ENCODE peak calls at places on chromosomes 5 and 9, in four cellular contexts. F is neuronal stem cell, B is mucosa of descending colon, W is tibial nerve. Y is an unnamed sample. For H3K4me1 and H3K36me3, the result is how much of the 10 kb centered on the place peaks cover.

GRCh38 chr5:89444073-89444472 is 561.1 kb upstream of the MEF2C start:
- DNase-seq in B (no peak), W (no peak), F (no peak), Y (no peak)

GRCh38 chr9:21777701-21778100 is 24.7 kb upstream of the MTAP start:
- DNase-seq in F (no peak), B (peak), W (no peak), Y (no peak)

GRCh38 chr9:18743976-18744375 is 270.0 kb downstream of the ADAMTSL1 start:
- DNase-seq in W (no peak), F (no peak), B (no peak), Y (no peak)

GRCh38 chr9:70485273-70485858 is 70.9 kb upstream of the KLF9 start:
- DNase-seq in W (no peak), F (no peak), B (no peak), Y (peak)

GRCh38 chr5:157516626-157517325 is 56.8 kb downstream of the NIPAL4 start:
- DNase-seq in F (no peak), B (no peak), W (no peak), Y (peak)

GRCh38 chr5:130222638-130223037 is 318.4 kb downstream of the CHSY3 start:
- DNase-seq in F (no peak), W (no peak), B (no peak), Y (no peak)

GRCh38 chr5:10702911-10703491 is 58.0 kb downstream of the DAP start:
- DNase-seq in F (no peak), B (no peak), W (no peak), Y (no peak)

GRCh38 chr9:126860757-126861466 is 473 bp downstream of the ZBTB34 start:
- DNase-seq in W (no peak), B (peak), F (no peak), Y (peak)

GRCh38 chr5:112353678-112354077 is 65.4 kb downstream of the EPB41L4A start:
- DNase-seq in W (no peak), F (no peak), B (no peak), Y (no peak)

GRCh38 chr5:181217805-181218065 is 5.3 kb upstream of the TRIM41 start:
- DNase-seq in B (peak), F (no peak), W (no peak), Y (no peak)

GRCh38 chr5:120806132-120806531 is 342.0 kb downstream of the PRR16 start:
- DNase-seq in B (no peak), F (no peak), W (no peak), Y (no peak)

GRCh38 chr9:130368631-130369103 is 76.1 kb upstream of the ASS1 start:
- DNase-seq in B (no peak), W (no peak), F (no peak), Y (no peak)

DNA sequence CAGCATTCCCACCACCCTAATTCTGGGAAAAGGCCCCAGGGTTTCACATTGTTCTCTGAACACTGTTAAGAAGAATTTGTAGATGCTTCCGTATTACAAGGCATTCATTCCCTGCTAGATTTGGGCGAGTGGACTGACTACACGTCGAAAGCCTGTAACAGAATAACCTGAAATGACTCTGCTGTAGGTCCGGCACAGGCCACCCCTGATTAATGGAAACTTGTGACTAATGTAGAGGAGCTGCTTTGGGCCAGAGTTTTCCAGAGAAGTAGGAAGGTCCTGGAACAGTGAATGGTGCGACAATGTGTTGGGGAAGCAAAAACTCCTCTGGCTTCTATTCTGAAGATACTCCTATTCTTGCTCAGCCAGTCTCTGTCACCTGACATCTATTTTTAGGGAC is 87.6 kb downstream of the NR3C1 start:
- DNase-seq in F (no peak), B (no peak), W (no peak), Y (no peak)
- H3K4me1 ChIP-seq in F (under half), B (under half), W (half or more), Y (half or more)

DNA sequence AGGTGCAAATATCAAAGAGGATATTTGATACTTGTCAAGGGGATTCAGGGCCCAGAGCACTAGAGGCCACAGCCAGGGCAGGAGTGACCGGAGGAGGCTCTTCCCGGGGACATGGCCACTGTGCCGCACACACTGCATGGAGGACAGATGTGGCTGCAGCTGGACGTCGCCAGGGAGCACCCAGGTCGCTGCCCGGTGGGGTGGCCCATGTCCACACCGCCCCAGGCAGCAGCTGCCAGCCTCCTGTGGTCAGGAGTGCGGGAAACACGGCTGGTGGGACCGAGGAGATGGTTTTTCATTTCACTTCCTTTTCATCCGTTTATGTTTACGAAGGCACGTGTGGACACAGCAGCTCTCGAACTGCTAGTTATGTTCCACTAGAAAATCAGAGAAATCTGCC is 15.1 kb downstream of the SEC16A start:
- DNase-seq in F (no peak), W (no peak), B (no peak), Y (no peak)
- H3K36me3 ChIP-seq in F (half or more), W (under half), B (under half), Y (under half)

DNA sequence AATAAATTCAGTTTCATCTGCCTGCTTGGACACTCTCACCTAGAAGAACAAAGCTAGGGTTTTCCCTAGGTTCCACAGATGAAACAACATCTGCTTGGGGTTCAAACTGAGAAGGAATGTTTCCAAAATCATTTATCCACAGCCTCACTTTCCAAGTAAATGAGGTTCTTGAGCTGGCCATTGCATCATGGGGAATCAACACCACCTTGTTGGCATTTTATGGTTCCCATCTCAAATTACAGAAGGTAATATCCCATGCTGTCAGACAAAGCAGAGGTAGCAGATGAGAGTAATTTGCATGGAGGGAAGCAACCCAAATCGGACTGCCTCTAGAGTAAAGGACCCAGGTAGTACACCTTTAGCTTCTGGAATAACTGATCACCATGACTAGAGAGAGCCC is 10.5 kb upstream of the NR4A3 start:
- DNase-seq in W (no peak), F (no peak), B (no peak), Y (no peak)
- H3K4me1 ChIP-seq in W (under half), F (under half), B (under half), Y (under half)

DNA sequence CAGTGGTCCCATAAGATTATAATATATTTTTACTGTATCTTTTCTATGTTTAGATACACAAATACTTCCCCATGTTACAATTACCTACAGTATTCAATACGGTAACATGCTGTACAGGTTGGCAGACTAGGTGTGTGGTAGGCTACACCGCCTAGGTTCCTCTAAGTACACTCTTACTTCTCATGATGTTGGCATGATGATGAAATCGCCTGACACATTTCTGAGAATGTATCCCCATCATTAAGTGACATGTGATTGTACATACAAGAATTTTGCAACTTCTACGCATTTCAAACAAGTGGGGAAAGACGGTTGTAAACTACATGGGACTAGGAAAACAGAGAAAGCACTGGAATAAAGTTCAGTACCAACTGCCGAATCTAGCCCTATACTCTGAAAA is 53.3 kb downstream of the SETX start:
- DNase-seq in W (no peak), B (no peak), F (no peak), Y (no peak)
- H3K36me3 ChIP-seq in W (under half), B (under half), F (under half), Y (under half)

GRCh38 chr5:114377946-114378345 is 16.1 kb downstream of the KCNN2 start:
- DNase-seq in W (no peak), B (peak), F (no peak), Y (no peak)

GRCh38 chr5:114377050-114377844 is 15.4 kb downstream of the KCNN2 start:
- DNase-seq in W (no peak), B (no peak), F (no peak), Y (no peak)

GRCh38 chr5:114380721-114381120 is 18.9 kb downstream of the KCNN2 start:
- DNase-seq in F (no peak), B (no peak), W (no peak), Y (no peak)
- H3K4me1 ChIP-seq in F (under half), B (under half), W (under half), Y (under half)

GRCh38 chr5:127529904-127530682 is 12.7 kb downstream of the PRRC1 start:
- DNase-seq in F (no peak), B (no peak), W (no peak), Y (no peak)

GRCh38 chr5:127521138-127521770 is 3.8 kb downstream of the PRRC1 start:
- DNase-seq in F (no peak), W (no peak), B (no peak), Y (no peak)

GRCh38 chr5:127519527-127519926 is 2.1 kb downstream of the PRRC1 start:
- DNase-seq in F (no peak), W (no peak), B (no peak), Y (no peak)

GRCh38 chr5:127525181-127525580 is 7.7 kb downstream of the PRRC1 start:
- DNase-seq in W (no peak), F (no peak), B (no peak), Y (no peak)
- H3K36me3 ChIP-seq in W (under half), F (under half), B (under half), Y (half or more)

GRCh38 chr9:134031071-134031470 is 5.8 kb downstream of the BRD3OS start:
- DNase-seq in W (no peak), F (no peak), B (no peak), Y (no peak)
- H3K4me1 ChIP-seq in W (under half), F (under half), B (under half), Y (under half)

DNA sequence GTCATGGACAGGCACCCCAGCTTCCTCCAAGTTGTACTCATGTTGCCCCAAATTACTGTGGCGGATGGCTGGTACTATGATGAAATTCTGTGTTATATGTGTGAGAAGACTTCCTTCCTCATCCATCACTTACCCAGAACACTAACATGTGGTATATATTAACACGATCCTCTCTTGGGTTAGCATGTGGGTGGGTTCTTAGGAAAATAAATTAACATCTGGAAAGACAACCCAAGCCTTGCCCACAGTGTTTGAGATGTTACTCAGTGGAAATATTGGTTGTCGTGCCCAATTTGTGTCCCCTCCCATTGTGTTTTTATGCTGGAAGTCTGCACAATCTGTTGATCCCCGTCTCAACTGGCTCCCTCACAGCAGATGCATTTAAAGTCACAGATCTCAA is 93.7 kb downstream of the GRIA1 start:
- DNase-seq in F (no peak), B (no peak), W (no peak), Y (no peak)
- H3K36me3 ChIP-seq in F (under half), B (under half), W (under half), Y (under half)

DNA sequence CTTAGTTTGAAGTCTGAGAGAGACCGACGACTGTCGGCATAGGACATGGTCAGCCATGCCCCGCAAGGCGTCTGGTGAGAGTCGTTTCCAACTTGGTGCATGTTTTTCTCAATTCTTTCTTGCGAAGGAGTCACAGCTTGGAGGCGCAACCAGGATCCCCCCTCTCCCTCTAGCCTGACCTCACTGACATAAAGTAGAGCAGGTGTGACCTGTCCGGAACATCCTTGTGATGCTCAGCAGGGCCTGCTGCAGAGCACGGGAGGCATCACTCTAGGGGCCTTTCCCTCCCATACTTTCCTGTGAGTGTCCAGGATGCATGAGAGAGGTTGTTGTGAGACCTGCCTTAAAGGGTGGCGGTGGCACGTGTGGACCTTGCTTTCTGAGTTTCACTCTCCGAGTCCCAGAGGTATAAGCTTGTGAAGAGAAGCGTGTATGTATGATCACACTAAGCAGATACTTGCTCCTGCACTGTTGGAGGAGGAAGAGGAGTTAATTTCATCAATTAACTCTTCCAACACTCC is 5.0 kb downstream of the TENT4A start:
- DNase-seq in W (no peak), F (no peak), B (no peak), Y (no peak)
- H3K4me1 ChIP-seq in W (half or more), F (under half), B (under half), Y (half or more)

DNA sequence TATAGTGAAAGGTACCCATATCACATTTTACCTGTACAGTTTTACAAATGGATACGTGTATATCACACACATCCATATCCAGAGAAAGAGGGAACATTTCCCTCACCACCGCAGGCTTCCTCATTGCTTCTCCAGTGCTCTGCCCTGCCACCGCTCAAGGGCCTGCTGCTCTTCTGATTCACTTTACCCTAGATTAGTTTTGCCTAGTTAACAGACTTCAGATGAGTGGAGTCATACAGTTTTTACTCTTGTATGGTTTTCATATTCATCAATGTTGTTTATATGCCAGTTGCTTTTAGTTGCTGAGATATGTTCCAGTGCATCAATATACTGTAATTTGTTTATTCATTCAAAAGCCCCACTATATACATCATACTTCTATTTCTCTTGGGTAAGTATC is 53.9 kb upstream of the POMT1 start:
- DNase-seq in W (no peak), F (no peak), B (no peak), Y (no peak)
- H3K36me3 ChIP-seq in W (under half), F (under half), B (under half), Y (half or more)